ENCODE peak calls at places on chromosomes 3 and 15, in ten cellular contexts. O is AG04449, P is endothelial cell, A is BE2C, F is breast epithelium, X is uterus, U is brain microvascular endothelial cell, Q is endothelial cell of umbilical vein, L is fibroblast of lung, Z is stomach. S is an unnamed sample.

GRCh38 chr3:28068342-28068741 is 173.1 kb upstream of the CMC1 start:
- DNase-seq in O (no peak), P (no peak), A (no peak), F (no peak), X (no peak), U (no peak), Q (no peak), L (no peak), Z (no peak), S (no peak)

GRCh38 chr15:50944692-50945091 is 36.2 kb downstream of the AP4E1 start:
- DNase-seq in O (no peak), P (no peak), A (no peak), F (no peak), X (no peak), U (no peak), Q (no peak), L (peak), Z (no peak), S (no peak)

GRCh38 chr3:48679416-48680380 is 6.0 kb downstream of the NCKIPSD start:
- DNase-seq in O (no peak), P (no peak), A (no peak), F (no peak), X (no peak), U (no peak), Q (no peak), L (no peak), Z (no peak), S (no peak)

GRCh38 chr15:29476503-29477080 is 207.0 kb upstream of the NSMCE3 start:
- DNase-seq in O (no peak), P (no peak), A (no peak), F (no peak), X (no peak), U (no peak), Q (no peak), L (no peak), Z (no peak), S (peak)

GRCh38 chr15:72962054-72962702 is 90.1 kb upstream of the NEO1 start:
- DNase-seq in O (no peak), P (no peak), A (no peak), F (no peak), X (no peak), U (no peak), Q (no peak), L (no peak), Z (no peak), S (no peak)

GRCh38 chr3:114809668-114810413 is 337.2 kb downstream of the ZBTB20 start:
- DNase-seq in O (no peak), P (no peak), A (no peak), F (no peak), X (no peak), U (peak), Q (no peak), L (peak), Z (no peak), S (peak)

GRCh38 chr15:67059127-67059553 is 6.3 kb upstream of the SMAD3 start:
- DNase-seq in O (no peak), P (no peak), A (no peak), F (no peak), X (no peak), U (no peak), Q (no peak), L (no peak), Z (peak), S (no peak)

GRCh38 chr3:55169161-55169560 is 241.3 kb upstream of the LRTM1 start:
- DNase-seq in O (no peak), P (no peak), A (no peak), F (no peak), X (no peak), U (no peak), Q (no peak), L (no peak), Z (no peak), S (no peak)

GRCh38 chr15:73114064-73114463 is 61.8 kb downstream of the NEO1 start:
- DNase-seq in O (no peak), P (no peak), A (no peak), F (no peak), X (no peak), U (no peak), Q (no peak), L (no peak), Z (no peak), S (no peak)

GRCh38 chr3:27326211-27326948 is 42.8 kb downstream of the NEK10 start:
- DNase-seq in O (peak), P (no peak), A (no peak), F (no peak), X (peak), U (peak), Q (peak), L (peak), Z (no peak), S (no peak)

GRCh38 chr15:44584162-44584749 is 47.3 kb downstream of the EIF3J start:
- DNase-seq in O (no peak), P (peak), A (peak), F (no peak), X (no peak), U (no peak), Q (peak), L (peak), Z (peak), S (no peak)

GRCh38 chr3:142888099-142888483 is 792 bp downstream of the PCOLCE2 start:
- DNase-seq in O (no peak), P (peak), A (peak), F (no peak), X (no peak), U (no peak), Q (peak), L (no peak), Z (no peak), S (no peak)

GRCh38 chr15:28953573-28954195 is 67.9 kb downstream of the APBA2 start:
- DNase-seq in O (no peak), P (no peak), A (no peak), F (no peak), X (no peak), U (no peak), Q (no peak), L (no peak), Z (no peak), S (no peak)

GRCh38 chr3:45597166-45597565 is 2.6 kb downstream of the LIMD1 start:
- DNase-seq in O (no peak), P (no peak), A (no peak), F (no peak), X (no peak), U (peak), Q (no peak), L (peak), Z (peak), S (no peak)

GRCh38 chr3:71838406-71838805 is 53.5 kb upstream of the PROK2 start:
- DNase-seq in O (no peak), P (no peak), A (no peak), F (no peak), X (no peak), U (no peak), Q (no peak), L (no peak), Z (no peak), S (no peak)

GRCh38 chr15:39239562-39239961 is 341.3 kb upstream of the THBS1 start:
- DNase-seq in O (no peak), P (no peak), A (no peak), F (no peak), X (no peak), U (no peak), Q (no peak), L (peak), Z (no peak), S (no peak)

GRCh38 chr3:156388469-156389150 is 166.3 kb downstream of the SSR3 start:
- DNase-seq in O (peak), P (no peak), A (no peak), F (no peak), X (no peak), U (peak), Q (peak), L (peak), Z (no peak), S (no peak)

GRCh38 chr3:187986514-187986934 is 167.4 kb upstream of the LPP start:
- DNase-seq in O (peak), P (no peak), A (no peak), F (no peak), X (no peak), U (peak), Q (peak), L (peak), Z (no peak), S (no peak)

GRCh38 chr15:66131200-66131599 is 122.3 kb downstream of the MEGF11 start:
- DNase-seq in O (no peak), P (no peak), A (no peak), F (no peak), X (no peak), U (no peak), Q (no peak), L (no peak), Z (peak), S (no peak)

GRCh38 chr3:128398586-128398985 is 68.1 kb downstream of the DNAJB8 start:
- DNase-seq in O (no peak), P (no peak), A (no peak), F (no peak), X (no peak), U (no peak), Q (no peak), L (no peak), Z (no peak), S (no peak)

GRCh38 chr3:71428841-71429609 is 154.5 kb downstream of the FOXP1 start:
- DNase-seq in O (no peak), P (no peak), A (no peak), F (peak), X (peak), U (no peak), Q (peak), L (peak), Z (no peak), S (no peak)

GRCh38 chr3:115638991-115639390 is 15.7 kb downstream of the GAP43 start:
- DNase-seq in O (no peak), P (no peak), A (no peak), F (no peak), X (no peak), U (no peak), Q (no peak), L (no peak), Z (no peak), S (no peak)

GRCh38 chr15:74326759-74327158 is 40.7 kb downstream of the CYP11A1 start:
- DNase-seq in O (no peak), P (peak), A (no peak), F (no peak), X (no peak), U (no peak), Q (no peak), L (no peak), Z (no peak), S (no peak)

GRCh38 chr3:99892332-99892731 is 74.7 kb downstream of the CMSS1 start:
- DNase-seq in O (no peak), P (no peak), A (no peak), F (no peak), X (no peak), U (no peak), Q (no peak), L (no peak), Z (no peak), S (no peak)
- TF ChIP-seq CTCF in O (no peak), P (no peak), A (peak), F (no peak), X (no peak), U (no peak), Q (no peak), L (no peak), Z (no peak), S (no peak)

GRCh38 chr3:121167374-121168139 is 259.6 kb downstream of the STXBP5L start:
- DNase-seq in O (no peak), P (no peak), A (no peak), F (no peak), X (no peak), U (no peak), Q (no peak), L (no peak), Z (no peak), S (no peak)
- TF ChIP-seq CTCF in O (no peak), P (no peak), A (no peak), F (no peak), X (no peak), U (no peak), Q (no peak), L (no peak), Z (no peak), S (no peak)

DNA sequence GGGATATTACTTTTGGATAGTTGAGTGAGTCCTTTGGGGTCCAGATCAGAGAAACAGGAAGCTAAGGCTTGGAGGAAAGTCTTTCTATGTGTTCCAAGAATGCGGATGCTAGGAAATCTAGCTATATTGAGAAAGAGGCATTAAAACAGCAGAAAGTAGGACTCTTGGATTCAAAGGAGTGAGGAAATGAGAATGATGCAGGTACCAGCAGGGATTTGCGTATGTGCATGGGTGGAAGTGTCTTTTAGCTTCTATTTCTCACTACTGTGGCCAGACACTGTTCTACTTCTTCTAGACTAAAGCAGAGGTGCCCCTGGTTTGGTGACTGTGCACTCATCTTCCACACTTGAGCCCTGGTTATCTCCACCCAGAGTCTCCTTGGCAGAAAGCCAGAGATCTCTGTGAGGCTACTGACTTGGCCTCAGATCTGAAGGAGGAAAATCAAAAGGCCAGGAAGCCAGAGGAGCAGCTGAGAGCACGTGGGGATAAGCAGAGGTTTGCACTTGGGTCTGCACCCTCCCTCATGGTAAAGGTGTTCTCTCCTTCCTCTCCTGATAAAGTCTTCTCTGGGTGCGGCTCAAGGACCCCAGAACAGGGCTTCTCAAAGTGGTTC is 44.3 kb downstream of the ATP2B2 start:
- DNase-seq in O (no peak), P (no peak), A (no peak), F (no peak), X (no peak), U (no peak), Q (no peak), L (no peak), Z (no peak), S (no peak)
- TF ChIP-seq CTCF in O (no peak), P (no peak), A (no peak), F (no peak), X (no peak), U (no peak), Q (no peak), L (no peak), Z (no peak), S (no peak)

GRCh38 chr15:59364238-59364637 is 8.4 kb downstream of the MYO1E start:
- DNase-seq in O (no peak), P (no peak), A (no peak), F (no peak), X (no peak), U (peak), Q (peak), L (peak), Z (no peak), S (no peak)

GRCh38 chr15:59371458-59372351 is 966 bp downstream of the MYO1E start:
- DNase-seq in O (no peak), P (peak), A (peak), F (peak), X (peak), U (no peak), Q (peak), L (no peak), Z (peak), S (peak)

GRCh38 chr15:59369597-59369996 is 3.1 kb downstream of the MYO1E start:
- DNase-seq in O (no peak), P (no peak), A (no peak), F (no peak), X (no peak), U (no peak), Q (no peak), L (peak), Z (no peak), S (peak)

GRCh38 chr15:59366368-59367021 is 6.2 kb downstream of the MYO1E start:
- DNase-seq in O (no peak), P (no peak), A (no peak), F (no peak), X (no peak), U (no peak), Q (peak), L (peak), Z (no peak), S (no peak)

DNA sequence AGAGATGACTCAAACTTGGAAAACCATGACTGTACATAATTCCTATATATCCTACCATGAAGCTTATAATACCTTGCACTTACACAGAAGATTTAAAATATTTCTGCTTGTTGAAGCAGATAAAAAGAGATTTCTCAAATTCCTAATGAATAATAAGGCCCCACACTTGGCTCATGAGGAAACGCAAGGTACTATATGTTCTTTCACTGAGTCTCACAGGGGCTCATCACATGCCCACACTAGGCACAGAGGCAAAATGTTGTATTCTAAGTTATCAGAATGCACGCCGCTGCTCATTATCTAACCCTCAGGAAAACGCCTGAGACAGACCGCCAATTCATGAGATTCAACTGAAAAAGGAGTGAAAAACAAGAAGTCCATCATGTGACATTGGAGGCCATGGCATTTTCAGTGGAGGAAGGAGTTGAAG is 5.6 kb downstream of the MYO1E start:
- DNase-seq in O (no peak), P (no peak), A (no peak), F (no peak), X (no peak), U (no peak), Q (no peak), L (peak), Z (no peak), S (no peak)
- TF ChIP-seq CTCF in O (no peak), P (no peak), A (no peak), F (no peak), X (no peak), U (no peak), Q (no peak), L (no peak), Z (no peak), S (no peak)

DNA sequence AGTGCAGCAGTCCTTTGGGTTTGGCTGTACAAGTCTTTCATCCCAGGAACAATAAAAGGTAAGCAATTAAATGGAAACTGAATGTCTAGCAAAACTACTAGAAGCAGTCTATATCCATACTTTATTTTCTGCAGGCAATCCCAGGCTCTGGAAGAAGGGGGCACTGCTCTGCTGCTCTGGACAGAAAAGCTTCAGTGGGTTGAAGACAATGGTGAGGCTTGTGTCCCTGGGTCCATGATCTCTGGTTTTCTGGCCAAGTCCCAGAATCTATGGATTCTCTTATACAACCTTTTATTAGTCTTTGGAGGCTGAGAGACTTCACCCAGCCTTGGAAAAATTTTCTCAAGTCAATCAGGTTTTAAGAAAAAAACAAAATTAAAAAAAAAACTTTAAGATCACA is 35.6 kb downstream of the SCAP start:
- DNase-seq in O (no peak), P (no peak), A (no peak), F (peak), X (no peak), U (no peak), Q (peak), L (no peak), Z (no peak), S (no peak)
- TF ChIP-seq CTCF in O (peak), P (peak), A (peak), F (no peak), X (no peak), U (peak), Q (peak), L (peak), Z (no peak), S (no peak)

GRCh38 chr15:58755350-58755749 is 5.8 kb upstream of the ADAM10 start:
- DNase-seq in O (no peak), P (no peak), A (no peak), F (no peak), X (no peak), U (no peak), Q (no peak), L (no peak), Z (no peak), S (no peak)

GRCh38 chr15:58755956-58756355 is 6.4 kb upstream of the ADAM10 start:
- DNase-seq in O (no peak), P (no peak), A (peak), F (no peak), X (no peak), U (no peak), Q (no peak), L (no peak), Z (no peak), S (no peak)

GRCh38 chr15:58761010-58761388 is 10.1 kb upstream of the MINDY2 start:
- DNase-seq in O (no peak), P (no peak), A (no peak), F (no peak), X (no peak), U (no peak), Q (no peak), L (no peak), Z (no peak), S (no peak)

GRCh38 chr15:58760385-58761009 is 10.6 kb upstream of the MINDY2 start:
- DNase-seq in O (no peak), P (peak), A (no peak), F (no peak), X (no peak), U (no peak), Q (no peak), L (no peak), Z (no peak), S (no peak)

GRCh38 chr15:58758141-58758540 is 8.6 kb upstream of the ADAM10 start:
- DNase-seq in O (no peak), P (no peak), A (no peak), F (no peak), X (no peak), U (no peak), Q (no peak), L (no peak), Z (no peak), S (peak)
- TF ChIP-seq CTCF in O (peak), P (no peak), A (peak), F (no peak), X (no peak), U (peak), Q (no peak), L (peak), Z (no peak), S (no peak)

DNA sequence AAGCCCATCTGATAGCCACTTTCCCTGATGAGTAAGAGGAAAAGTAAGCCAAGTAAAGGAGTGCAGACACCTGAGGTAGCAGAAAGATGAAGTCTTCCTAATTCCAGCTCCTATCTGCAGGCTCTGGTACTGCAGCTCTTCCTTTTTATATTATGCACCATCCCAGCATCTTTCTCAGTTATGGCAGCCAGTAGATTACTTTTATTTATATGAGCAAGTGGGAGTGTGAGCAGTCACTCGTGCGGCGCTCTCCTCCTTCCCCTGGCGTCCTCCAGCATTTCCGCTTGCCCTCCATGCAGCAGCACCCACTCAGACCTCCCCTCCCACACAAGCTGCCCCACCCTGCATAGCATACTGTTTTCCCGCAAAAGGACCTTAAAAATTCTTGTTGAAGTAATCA is 465.9 kb upstream of the DPPA4 start:
- DNase-seq in O (no peak), P (no peak), A (no peak), F (no peak), X (no peak), U (no peak), Q (no peak), L (no peak), Z (no peak), S (no peak)
- TF ChIP-seq CTCF in O (no peak), P (peak), A (peak), F (no peak), X (no peak), U (peak), Q (no peak), L (peak), Z (no peak), S (no peak)

GRCh38 chr15:68278345-68279217 is 1.0 kb downstream of the FEM1B start:
- DNase-seq in O (no peak), P (no peak), A (peak), F (no peak), X (peak), U (peak), Q (peak), L (peak), Z (no peak), S (no peak)
- TF ChIP-seq CTCF in O (peak), P (no peak), A (peak), F (no peak), X (no peak), U (peak), Q (peak), L (peak), Z (no peak), S (peak)